ENCODE peak calls at places on chromosomes 11 and 22, in seven cellular contexts. H, Q, V, A, M, U and Y are unnamed samples.

GRCh38 chr11:121063728-121064127 is 37.3 kb upstream of the TECTA start:
- DNase-seq in H (no peak), Q (no peak), V (no peak), A (no peak), M (no peak), U (no peak), Y (no peak)

GRCh38 chr11:16605971-16606783 is 132.3 kb upstream of the C11orf58 start:
- DNase-seq in H (peak; percentile 91), Q (peak; percentile 94), V (peak; percentile 87), A (peak; percentile 75), M (peak; percentile 92), U (peak; percentile 86), Y (peak; percentile 67)

GRCh38 chr11:127587511-127587910 is 586.9 kb upstream of the KIRREL3 start:
- DNase-seq in H (no peak), Q (no peak), V (no peak), A (no peak), M (no peak), U (no peak), Y (no peak)

GRCh38 chr22:50078761-50079160 is 6.5 kb downstream of the MLC1 start:
- DNase-seq in H (no peak), Q (no peak), V (no peak), A (no peak), M (no peak), U (no peak), Y (no peak)

GRCh38 chr22:30396871-30397655 is at the start of gene SEC14L2:
- DNase-seq in H (peak; percentile 62), Q (peak; percentile 56), V (no peak), A (peak; percentile 43), M (peak; percentile 77), U (peak; percentile 73), Y (no peak)

GRCh38 chr22:32810241-32811133 is 9.0 kb downstream of the TIMP3 start:
- DNase-seq in H (no peak), Q (peak; percentile 46), V (no peak), A (no peak), M (no peak), U (no peak), Y (no peak)

GRCh38 chr11:134530826-134531225 is 118.8 kb upstream of the B3GAT1 start:
- DNase-seq in H (no peak), Q (no peak), V (no peak), A (no peak), M (no peak), U (no peak), Y (no peak)

GRCh38 chr11:29125621-29126020 is 891.2 kb downstream of the KCNA4 start:
- DNase-seq in H (no peak), Q (no peak), V (no peak), A (peak; percentile 26), M (no peak), U (no peak), Y (peak; percentile 47)

GRCh38 chr22:35397095-35397904 is 2.6 kb upstream of the MCM5 start:
- DNase-seq in H (no peak), Q (peak; percentile 58), V (no peak), A (no peak), M (no peak), U (no peak), Y (no peak)

GRCh38 chr11:68441466-68442230 is 18.9 kb upstream of the PPP6R3 start:
- DNase-seq in H (no peak), Q (peak; percentile 57), V (no peak), A (peak; percentile 47), M (no peak), U (no peak), Y (peak; percentile 73)

GRCh38 chr11:59418151-59418550 is 8.1 kb downstream of the OR5A2 start:
- DNase-seq in H (no peak), Q (no peak), V (no peak), A (no peak), M (no peak), U (no peak), Y (no peak)

GRCh38 chr11:88280673-88281316 is 56.7 kb downstream of the CTSC start:
- DNase-seq in H (no peak), Q (peak; percentile 56), V (no peak), A (peak; percentile 41), M (no peak), U (no peak), Y (no peak)

GRCh38 chr22:29531419-29531818 is 22.1 kb downstream of the THOC5 start:
- DNase-seq in H (no peak), Q (no peak), V (no peak), A (no peak), M (no peak), U (no peak), Y (no peak)

GRCh38 chr11:134728186-134728585 is 316.1 kb upstream of the B3GAT1 start:
- DNase-seq in H (no peak), Q (no peak), V (no peak), A (no peak), M (no peak), U (no peak), Y (no peak)

GRCh38 chr11:58963551-58964075 is 24.3 kb downstream of the GLYATL1 start:
- DNase-seq in H (no peak), Q (peak; percentile 76), V (peak; percentile 27), A (peak; percentile 65), M (no peak), U (peak; percentile 42), Y (peak; percentile 12)

GRCh38 chr11:45336136-45336535 is 50.0 kb upstream of the SYT13 start:
- DNase-seq in H (no peak), Q (no peak), V (no peak), A (no peak), M (no peak), U (no peak), Y (no peak)

GRCh38 chr22:40878937-40879336 is 17.0 kb upstream of the DNAJB7 start:
- DNase-seq in H (no peak), Q (no peak), V (no peak), A (no peak), M (no peak), U (no peak), Y (no peak)

GRCh38 chr11:528815-529728 is 6.3 kb downstream of the HRAS start:
- DNase-seq in H (no peak), Q (no peak), V (no peak), A (no peak), M (no peak), U (no peak), Y (no peak)

GRCh38 chr11:110123003-110123402 is 29.8 kb downstream of the ZC3H12C start:
- DNase-seq in H (no peak), Q (peak; percentile 84), V (no peak), A (peak; percentile 70), M (no peak), U (no peak), Y (no peak)

GRCh38 chr11:103920449-103920848 is 116.0 kb upstream of the DDI1 start:
- DNase-seq in H (no peak), Q (no peak), V (peak; percentile 34), A (peak; percentile 36), M (no peak), U (no peak), Y (peak; percentile 11)

GRCh38 chr11:133163463-133164419 is 368.6 kb downstream of the OPCML start:
- DNase-seq in H (no peak), Q (peak; percentile 61), V (peak; percentile 15), A (peak; percentile 57), M (no peak), U (no peak), Y (no peak)

DNA sequence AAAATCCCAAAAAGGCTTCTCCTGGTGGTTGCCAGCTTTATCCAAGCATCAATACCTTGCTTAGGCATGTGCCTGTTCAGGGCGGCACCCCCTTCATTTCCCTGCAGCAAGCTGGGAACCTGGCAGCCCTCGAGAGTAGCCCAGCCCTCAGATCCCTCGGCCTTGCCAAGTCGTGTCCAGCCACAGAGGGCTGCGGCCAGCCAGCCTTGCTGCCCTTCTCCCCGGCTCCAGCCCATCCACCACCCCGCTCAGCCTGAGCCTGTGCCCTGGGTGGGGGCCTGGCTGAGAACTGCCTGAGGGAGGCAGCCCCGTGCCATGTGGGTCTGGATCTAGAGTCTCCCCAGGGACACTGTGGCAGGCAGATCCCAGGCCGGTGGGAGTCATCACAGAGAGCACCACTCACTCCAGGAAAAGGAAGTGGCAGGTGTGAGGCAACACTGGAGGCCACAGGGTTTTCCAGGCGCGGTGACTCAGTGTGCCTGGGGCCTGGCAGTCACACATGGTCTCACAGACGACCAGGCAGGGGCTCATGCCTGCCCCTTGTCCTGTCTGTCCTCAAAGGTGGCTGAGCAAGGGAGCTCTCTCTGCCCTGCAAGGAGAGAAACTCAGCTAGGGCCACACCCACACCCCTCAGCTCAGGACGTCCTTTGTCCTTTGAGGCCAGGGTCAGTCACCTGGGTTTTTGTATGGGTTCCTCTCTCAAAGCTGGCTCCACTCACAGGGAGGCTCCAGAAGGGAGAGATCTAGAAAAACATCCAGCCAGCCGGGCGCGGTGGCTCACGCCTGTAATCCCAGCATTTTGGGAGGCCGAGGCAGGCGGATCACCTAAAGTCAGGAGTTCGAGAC is 12.2 kb upstream of the CDC42BPG start:
- DNase-seq in H (peak; percentile 80), Q (peak; percentile 62), V (no peak), A (peak; percentile 87), M (peak; percentile 92), U (peak; percentile 80), Y (no peak)
- H3K4me3 ChIP-seq in H (no peak overlapping the region), Q (no peak overlapping the region), V (no peak overlapping the region), A (no peak overlapping the region), M (peak overlapping the region; percentile 21), U (no peak overlapping the region), Y (no peak overlapping the region)

DNA sequence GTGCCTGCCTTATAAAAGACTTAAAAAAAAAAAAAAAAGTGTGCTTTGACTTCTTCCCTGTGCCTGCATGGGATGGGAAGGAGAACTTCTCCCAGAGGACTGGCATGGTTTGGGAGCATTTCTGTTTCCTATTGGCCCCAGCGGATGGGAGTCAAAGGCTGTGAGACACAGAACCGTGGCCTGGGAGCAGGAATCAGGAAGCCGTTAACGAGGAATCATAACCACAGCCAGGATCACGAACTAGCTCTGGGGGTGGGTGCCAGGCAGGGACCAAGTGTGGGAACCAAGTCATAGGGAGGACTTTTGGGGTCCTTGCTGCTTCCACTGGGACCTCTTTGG is 526 bp downstream of the C1QTNF6 start:
- DNase-seq in H (no peak), Q (peak; percentile 53), V (no peak), A (peak; percentile 57), M (peak; percentile 19), U (no peak), Y (no peak)
- H3K4me3 ChIP-seq in H (no peak overlapping the region), Q (peak overlapping the region; percentile 7), V (peak overlapping the region; percentile 63), A (peak overlapping the region; percentile 62), M (peak overlapping the region; percentile 52), U (no peak overlapping the region), Y (peak overlapping the region; percentile 44)

GRCh38 chr22:27719033-27719341 is 82.6 kb downstream of the MN1 start:
- DNase-seq in H (no peak), Q (no peak), V (no peak), A (no peak), M (no peak), U (no peak), Y (no peak)

GRCh38 chr22:27717094-27717493 is 84.5 kb downstream of the MN1 start:
- DNase-seq in H (no peak), Q (no peak), V (no peak), A (no peak), M (no peak), U (no peak), Y (no peak)

GRCh38 chr22:27716074-27716473 is 85.5 kb downstream of the MN1 start:
- DNase-seq in H (no peak), Q (no peak), V (no peak), A (no peak), M (no peak), U (no peak), Y (no peak)

GRCh38 chr22:27719535-27720227 is 81.9 kb downstream of the MN1 start:
- DNase-seq in H (no peak), Q (no peak), V (no peak), A (peak; percentile 67), M (peak; percentile 66), U (no peak), Y (no peak)

GRCh38 chr22:27718186-27719032 is 83.1 kb downstream of the MN1 start:
- DNase-seq in H (peak; percentile 42), Q (peak; percentile 91), V (peak; percentile 69), A (peak; percentile 92), M (peak; percentile 84), U (peak; percentile 67), Y (peak; percentile 82)
- H3K4me3 ChIP-seq in H (no peak overlapping the region), Q (no peak overlapping the region), V (peak overlapping the region; percentile 27), A (peak overlapping the region; percentile 10), M (peak overlapping the region; percentile 20), U (no peak overlapping the region), Y (peak overlapping the region; percentile 14)

GRCh38 chr11:78350101-78350645 is 67.4 kb downstream of the GAB2 start:
- DNase-seq in H (no peak), Q (peak; percentile 75), V (peak; percentile 37), A (peak; percentile 49), M (no peak), U (no peak), Y (no peak)
- H3K4me3 ChIP-seq in H (no peak overlapping the region), Q (no peak overlapping the region), V (peak overlapping the region; percentile 34), A (peak overlapping the region; percentile 32), M (peak overlapping the region; percentile 42), U (no peak overlapping the region), Y (peak overlapping the region; percentile 2)